ENCODE peak calls at places on chromosomes 3 and 15, in eight cellular contexts. K, J, U, E, Q, L, S and O are unnamed samples. For H3K4me1, the result is how much of the 10 kb centered on the place peaks cover.

GRCh38 chr3:155026999-155027591 is 53.0 kb upstream of the MME start:
- DNase-seq in K (no peak), J (no peak), U (no peak), E (no peak), Q (no peak), L (no peak), S (no peak), O (no peak)

GRCh38 chr3:125694761-125695294 is 99.5 kb upstream of the OSBPL11 start:
- DNase-seq in K (no peak), J (no peak), U (no peak), E (no peak), Q (no peak), L (no peak), S (no peak), O (no peak)

GRCh38 chr15:97521894-97522293 is 438.6 kb upstream of the ARRDC4 start:
- DNase-seq in K (peak), J (no peak), U (no peak), E (no peak), Q (no peak), L (peak), S (no peak), O (no peak)

GRCh38 chr15:29061746-29062660 is 176.2 kb downstream of the APBA2 start:
- DNase-seq in K (no peak), J (no peak), U (no peak), E (no peak), Q (no peak), L (no peak), S (no peak), O (peak)

GRCh38 chr3:25556504-25556903 is 108.2 kb downstream of the TOP2B start:
- DNase-seq in K (no peak), J (no peak), U (no peak), E (no peak), Q (no peak), L (peak), S (no peak), O (no peak)

GRCh38 chr3:189324538-189325138 is 152.9 kb downstream of the TPRG1 start:
- DNase-seq in K (no peak), J (peak), U (no peak), E (no peak), Q (peak), L (peak), S (no peak), O (peak)

GRCh38 chr3:182683335-182684257 is 109.7 kb upstream of the ATP11B start:
- DNase-seq in K (peak), J (no peak), U (peak), E (peak), Q (peak), L (peak), S (no peak), O (no peak)

GRCh38 chr3:10286596-10287295 is 6.0 kb downstream of the GHRL start:
- DNase-seq in K (no peak), J (no peak), U (peak), E (no peak), Q (peak), L (no peak), S (peak), O (no peak)

GRCh38 chr3:53846134-53846850 is at the start of the genes CHDH and IL17RB:
- DNase-seq in K (peak), J (peak), U (no peak), E (peak), Q (peak), L (peak), S (no peak), O (peak)

GRCh38 chr15:68641376-68641775 is 62.6 kb downstream of the CORO2B start:
- DNase-seq in K (no peak), J (no peak), U (no peak), E (no peak), Q (no peak), L (peak), S (no peak), O (peak)

GRCh38 chr3:38521391-38521987 is 25.3 kb downstream of the EXOG start:
- DNase-seq in K (peak), J (no peak), U (peak), E (peak), Q (peak), L (peak), S (no peak), O (no peak)

GRCh38 chr15:98906712-98907083 is 100.9 kb downstream of the PGPEP1L start:
- DNase-seq in K (peak), J (peak), U (no peak), E (no peak), Q (peak), L (peak), S (no peak), O (peak)

GRCh38 chr15:64216722-64217428 is 54.1 kb upstream of the PPIB start:
- DNase-seq in K (peak), J (no peak), U (no peak), E (no peak), Q (no peak), L (peak), S (no peak), O (no peak)

GRCh38 chr3:55966566-55966965 is 479.5 kb upstream of the WNT5A start:
- DNase-seq in K (no peak), J (no peak), U (no peak), E (no peak), Q (no peak), L (no peak), S (no peak), O (no peak)

GRCh38 chr3:58064923-58065638 is 56.9 kb downstream of the FLNB start:
- DNase-seq in K (no peak), J (no peak), U (no peak), E (no peak), Q (no peak), L (no peak), S (no peak), O (no peak)

GRCh38 chr3:134971359-134971758 is 176.3 kb downstream of the EPHB1 start:
- DNase-seq in K (no peak), J (no peak), U (no peak), E (no peak), Q (no peak), L (no peak), S (no peak), O (no peak)

GRCh38 chr3:89172150-89172549 is 64.7 kb downstream of the EPHA3 start:
- DNase-seq in K (no peak), J (no peak), U (no peak), E (no peak), Q (no peak), L (no peak), S (no peak), O (no peak)

GRCh38 chr3:187150599-187150998 is 11.3 kb upstream of the RPL39L start:
- DNase-seq in K (no peak), J (peak), U (no peak), E (no peak), Q (no peak), L (peak), S (no peak), O (no peak)

GRCh38 chr15:39359736-39360135 is 221.1 kb upstream of the THBS1 start:
- DNase-seq in K (no peak), J (no peak), U (no peak), E (no peak), Q (no peak), L (peak), S (no peak), O (no peak)

GRCh38 chr3:98709433-98709832 is 53.7 kb upstream of the ST3GAL6 start:
- DNase-seq in K (no peak), J (no peak), U (no peak), E (no peak), Q (no peak), L (no peak), S (no peak), O (no peak)

GRCh38 chr3:63135362-63135761 is 142.7 kb upstream of the SYNPR start:
- DNase-seq in K (peak), J (no peak), U (peak), E (no peak), Q (no peak), L (no peak), S (no peak), O (no peak)

GRCh38 chr15:42267286-42267685 is 5.7 kb upstream of the GANC start:
- DNase-seq in K (no peak), J (no peak), U (no peak), E (no peak), Q (no peak), L (no peak), S (no peak), O (no peak)

GRCh38 chr3:127903596-127903995 is 11.4 kb upstream of the KBTBD12 start:
- DNase-seq in K (peak), J (no peak), U (no peak), E (no peak), Q (no peak), L (no peak), S (no peak), O (no peak)

GRCh38 chr3:56890448-56891083 is 88.8 kb upstream of the ARHGEF3 start:
- DNase-seq in K (no peak), J (no peak), U (no peak), E (no peak), Q (no peak), L (no peak), S (no peak), O (no peak)

GRCh38 chr3:72010044-72010443 is 225.1 kb upstream of the PROK2 start:
- DNase-seq in K (no peak), J (no peak), U (no peak), E (no peak), Q (no peak), L (no peak), S (no peak), O (no peak)

GRCh38 chr3:11641316-11641682 is 2.4 kb downstream of the VGLL4 start:
- DNase-seq in K (no peak), J (no peak), U (no peak), E (no peak), Q (peak), L (no peak), S (no peak), O (no peak)

GRCh38 chr3:11643212-11644087 is at the start of gene VGLL4:
- DNase-seq in K (peak), J (peak), U (peak), E (peak), Q (peak), L (peak), S (peak), O (peak)

GRCh38 chr3:11640009-11640673 is 3.6 kb downstream of the VGLL4 start:
- DNase-seq in K (no peak), J (no peak), U (no peak), E (no peak), Q (no peak), L (no peak), S (no peak), O (no peak)

GRCh38 chr3:11641683-11642407 is 1.9 kb downstream of the VGLL4 start:
- DNase-seq in K (peak), J (no peak), U (no peak), E (no peak), Q (peak), L (peak), S (no peak), O (no peak)

GRCh38 chr3:11642455-11643162 is 1.1 kb downstream of the VGLL4 start:
- DNase-seq in K (peak), J (peak), U (no peak), E (peak), Q (peak), L (peak), S (peak), O (peak)
- H3K4me1 ChIP-seq in K (under half), J (under half), U (under half), E (under half), Q (under half), L (under half), S (under half), O (under half)

DNA sequence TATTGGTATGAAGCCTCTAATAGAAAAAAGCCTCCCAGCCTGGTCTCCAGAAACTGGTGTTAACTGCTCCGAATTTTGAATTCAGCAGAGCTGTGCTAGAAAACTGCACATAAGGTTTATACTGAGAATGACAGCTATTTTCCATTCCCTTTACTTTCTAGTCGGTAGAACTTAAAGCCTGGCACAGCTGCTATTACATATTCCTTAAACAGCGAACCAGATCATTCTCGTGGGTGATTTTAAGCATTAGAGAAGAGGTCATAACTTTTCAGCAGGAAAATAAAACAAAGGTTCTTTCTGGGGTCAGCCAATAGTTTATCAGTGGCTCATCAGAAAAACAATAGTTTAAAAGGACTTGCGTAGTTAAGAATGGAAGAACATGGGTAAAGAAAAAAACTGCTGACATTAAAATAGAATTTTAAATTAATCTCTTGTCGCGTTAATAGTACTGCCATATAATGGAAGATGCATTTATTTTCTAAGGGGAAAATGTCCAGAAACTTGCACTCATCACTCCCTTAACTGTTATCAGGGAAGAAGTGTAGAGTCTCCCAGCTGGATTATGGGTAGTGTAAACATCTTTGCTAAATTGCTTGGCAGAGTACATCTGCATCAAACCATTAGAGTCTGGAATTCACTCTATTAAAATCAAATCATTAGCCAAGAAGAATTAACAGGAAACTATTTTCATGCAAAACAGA is 7.9 kb downstream of the VGLL4 start:
- DNase-seq in K (no peak), J (no peak), U (no peak), E (no peak), Q (no peak), L (no peak), S (no peak), O (no peak)
- H3K4me1 ChIP-seq in K (half or more), J (half or more), U (under half), E (under half), Q (half or more), L (under half), S (half or more), O (half or more)

GRCh38 chr15:84833447-84833846 is 16.3 kb downstream of the ALPK3 start:
- DNase-seq in K (no peak), J (no peak), U (no peak), E (peak), Q (no peak), L (no peak), S (no peak), O (no peak)
- H3K4me1 ChIP-seq in K (under half), J (under half), U (under half), E (under half), Q (under half), L (under half), S (under half), O (under half)

GRCh38 chr15:89329329-89330084 is 5.1 kb downstream of the POLG start:
- DNase-seq in K (no peak), J (no peak), U (no peak), E (no peak), Q (no peak), L (no peak), S (no peak), O (no peak)
- H3K4me1 ChIP-seq in K (under half), J (under half), U (under half), E (under half), Q (under half), L (under half), S (under half), O (under half)

DNA sequence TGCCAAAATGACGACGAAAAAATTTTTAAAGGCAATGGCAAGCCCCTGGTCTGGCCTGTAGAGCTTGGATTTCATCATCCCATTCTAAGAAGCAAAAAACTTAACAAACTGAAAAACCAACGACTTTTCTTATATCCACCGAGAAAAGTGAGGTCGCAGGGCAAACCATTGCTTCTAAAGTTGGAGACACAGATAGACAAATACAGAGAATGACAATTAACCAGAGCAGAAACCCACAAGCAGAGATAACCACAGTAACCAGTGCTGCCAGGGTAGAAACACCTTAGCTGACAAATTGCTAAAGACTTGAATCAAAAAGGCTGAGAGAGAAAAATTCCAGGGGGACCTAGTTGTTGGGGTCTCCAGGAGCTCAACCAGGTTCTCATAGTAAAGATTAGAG is 386.5 kb upstream of the SGO1 start:
- DNase-seq in K (no peak), J (no peak), U (no peak), E (no peak), Q (no peak), L (no peak), S (no peak), O (no peak)
- H3K4me1 ChIP-seq in K (under half), J (under half), U (under half), E (under half), Q (under half), L (under half), S (under half), O (under half)

GRCh38 chr15:67030036-67030762 is 35.2 kb upstream of the SMAD3 start:
- DNase-seq in K (peak), J (no peak), U (peak), E (no peak), Q (no peak), L (no peak), S (no peak), O (no peak)

GRCh38 chr15:67033521-67033920 is 31.9 kb upstream of the SMAD3 start:
- DNase-seq in K (no peak), J (no peak), U (no peak), E (no peak), Q (no peak), L (peak), S (no peak), O (no peak)

GRCh38 chr15:67033012-67033411 is 32.4 kb upstream of the SMAD3 start:
- DNase-seq in K (no peak), J (no peak), U (no peak), E (no peak), Q (no peak), L (no peak), S (no peak), O (no peak)

GRCh38 chr15:67032608-67033007 is 32.8 kb upstream of the SMAD3 start:
- DNase-seq in K (no peak), J (no peak), U (no peak), E (no peak), Q (no peak), L (no peak), S (no peak), O (no peak)

DNA sequence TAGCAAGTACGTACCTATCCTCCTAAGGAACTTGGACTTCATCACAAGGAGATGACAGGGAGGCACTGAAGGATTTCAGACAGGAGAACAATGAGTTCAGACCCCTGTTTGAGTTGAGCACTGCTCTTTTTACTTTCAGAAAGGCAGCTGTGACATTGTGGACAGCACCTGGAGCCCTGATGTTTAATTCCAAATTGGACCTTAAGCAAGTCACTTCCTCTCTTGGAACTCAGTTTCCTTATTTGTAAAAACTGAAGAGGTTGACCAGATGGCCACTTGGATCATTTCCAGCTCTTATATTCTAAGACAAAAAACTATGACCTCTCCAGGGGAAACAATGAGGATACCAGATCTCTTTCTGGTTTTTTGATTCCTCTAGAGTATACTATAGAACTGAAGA is 34.1 kb upstream of the SMAD3 start:
- DNase-seq in K (no peak), J (no peak), U (no peak), E (no peak), Q (no peak), L (no peak), S (no peak), O (no peak)
- H3K4me1 ChIP-seq in K (under half), J (under half), U (under half), E (under half), Q (under half), L (under half), S (under half), O (under half)